ENCODE peak calls at places on chromosomes 4 and X, in nine cellular contexts. One of them, this sample, is unnamed.

GRCh38 chr4:30429813-30430466 is 290.2 kb upstream of the PCDH7 start:
- DNase-seq in retinal pigment epithelial cell: peak; percentile 62
- DNase-seq in fibroblast of mammary gland: peak; percentile 83
- DNase-seq in body of pancreas: no peak
- DNase-seq in fibroblast of lung: peak; percentile 85
- DNase-seq in BE2C: no peak
- DNase-seq in astrocyte of the spinal cord: peak; percentile 89
- DNase-seq in mesothelial cell of epicardium: no peak
- DNase-seq in CD4-positive, alpha-beta T cell: no peak
- DNase-seq in this sample: no peak

GRCh38 chr4:71156616-71157015 is 163.2 kb downstream of the DCK start:
- DNase-seq in retinal pigment epithelial cell: peak; percentile 46
- DNase-seq in fibroblast of mammary gland: no peak
- DNase-seq in body of pancreas: no peak
- DNase-seq in fibroblast of lung: peak; percentile 43
- DNase-seq in BE2C: no peak
- DNase-seq in astrocyte of the spinal cord: no peak
- DNase-seq in mesothelial cell of epicardium: no peak
- DNase-seq in CD4-positive, alpha-beta T cell: no peak
- DNase-seq in this sample: no peak

GRCh38 chr4:149135062-149135461 is 680.6 kb downstream of the IQCM start:
- DNase-seq in retinal pigment epithelial cell: no peak
- DNase-seq in fibroblast of mammary gland: no peak
- DNase-seq in body of pancreas: no peak
- DNase-seq in fibroblast of lung: no peak
- DNase-seq in BE2C: no peak
- DNase-seq in astrocyte of the spinal cord: no peak
- DNase-seq in mesothelial cell of epicardium: no peak
- DNase-seq in CD4-positive, alpha-beta T cell: no peak
- DNase-seq in this sample: no peak

GRCh38 chr4:55272576-55272975 is 73.5 kb upstream of the SRD5A3 start:
- DNase-seq in retinal pigment epithelial cell: peak; percentile 68
- DNase-seq in fibroblast of mammary gland: no peak
- DNase-seq in body of pancreas: no peak
- DNase-seq in fibroblast of lung: no peak
- DNase-seq in BE2C: no peak
- DNase-seq in astrocyte of the spinal cord: no peak
- DNase-seq in mesothelial cell of epicardium: no peak
- DNase-seq in CD4-positive, alpha-beta T cell: no peak
- DNase-seq in this sample: no peak

GRCh38 chrX:71638409-71638808 is 20.1 kb upstream of the CXCR3 start:
- DNase-seq in retinal pigment epithelial cell: no peak
- DNase-seq in fibroblast of mammary gland: no peak
- DNase-seq in body of pancreas: no peak
- DNase-seq in fibroblast of lung: no peak
- DNase-seq in BE2C: no peak
- DNase-seq in astrocyte of the spinal cord: no peak
- DNase-seq in mesothelial cell of epicardium: no peak
- DNase-seq in CD4-positive, alpha-beta T cell: no peak
- DNase-seq in this sample: no peak

GRCh38 chr4:48756689-48757220 is 23.3 kb downstream of the FRYL start:
- DNase-seq in retinal pigment epithelial cell: no peak
- DNase-seq in fibroblast of mammary gland: peak; percentile 22
- DNase-seq in body of pancreas: no peak
- DNase-seq in fibroblast of lung: peak; percentile 44
- DNase-seq in BE2C: no peak
- DNase-seq in astrocyte of the spinal cord: no peak
- DNase-seq in mesothelial cell of epicardium: no peak
- DNase-seq in CD4-positive, alpha-beta T cell: no peak
- DNase-seq in this sample: no peak

GRCh38 chr4:176137626-176138025 is 57.8 kb downstream of the SPATA4 start:
- DNase-seq in retinal pigment epithelial cell: no peak
- DNase-seq in fibroblast of mammary gland: peak; percentile 66
- DNase-seq in body of pancreas: no peak
- DNase-seq in fibroblast of lung: peak; percentile 60
- DNase-seq in BE2C: no peak
- DNase-seq in astrocyte of the spinal cord: peak; percentile 32
- DNase-seq in mesothelial cell of epicardium: no peak
- DNase-seq in CD4-positive, alpha-beta T cell: no peak
- DNase-seq in this sample: no peak

GRCh38 chr4:77845400-77845799 is 17.2 kb upstream of the MRPL1 start:
- DNase-seq in retinal pigment epithelial cell: no peak
- DNase-seq in fibroblast of mammary gland: no peak
- DNase-seq in body of pancreas: no peak
- DNase-seq in fibroblast of lung: no peak
- DNase-seq in BE2C: no peak
- DNase-seq in astrocyte of the spinal cord: peak; percentile 13
- DNase-seq in mesothelial cell of epicardium: no peak
- DNase-seq in CD4-positive, alpha-beta T cell: no peak
- DNase-seq in this sample: no peak

GRCh38 chrX:44675364-44676024 is 132.8 kb upstream of the FUNDC1 start:
- DNase-seq in retinal pigment epithelial cell: peak; percentile 72
- DNase-seq in fibroblast of mammary gland: peak; percentile 97
- DNase-seq in body of pancreas: no peak
- DNase-seq in fibroblast of lung: peak; percentile 96
- DNase-seq in BE2C: peak; percentile 87
- DNase-seq in astrocyte of the spinal cord: peak; percentile 84
- DNase-seq in mesothelial cell of epicardium: peak; percentile 42
- DNase-seq in CD4-positive, alpha-beta T cell: no peak
- DNase-seq in this sample: no peak

GRCh38 chrX:31136144-31136572 is 64.3 kb upstream of the FTHL17 start:
- DNase-seq in retinal pigment epithelial cell: no peak
- DNase-seq in fibroblast of mammary gland: no peak
- DNase-seq in body of pancreas: no peak
- DNase-seq in fibroblast of lung: no peak
- DNase-seq in BE2C: no peak
- DNase-seq in astrocyte of the spinal cord: no peak
- DNase-seq in mesothelial cell of epicardium: no peak
- DNase-seq in CD4-positive, alpha-beta T cell: no peak
- DNase-seq in this sample: peak; percentile 37

GRCh38 chrX:133985164-133986007 is at the start of gene GPC3:
- DNase-seq in retinal pigment epithelial cell: no peak
- DNase-seq in fibroblast of mammary gland: peak; percentile 23
- DNase-seq in body of pancreas: peak; percentile 46
- DNase-seq in fibroblast of lung: peak; percentile 2
- DNase-seq in BE2C: peak; percentile 76
- DNase-seq in astrocyte of the spinal cord: peak; percentile 10
- DNase-seq in mesothelial cell of epicardium: peak; percentile 79
- DNase-seq in CD4-positive, alpha-beta T cell: peak; percentile 45
- DNase-seq in this sample: peak; percentile 44

GRCh38 chrX:22952011-22952410 is 47.7 kb upstream of the DDX53 start:
- DNase-seq in retinal pigment epithelial cell: peak; percentile 14
- DNase-seq in fibroblast of mammary gland: peak; percentile 44
- DNase-seq in body of pancreas: no peak
- DNase-seq in fibroblast of lung: peak; percentile 56
- DNase-seq in BE2C: peak; percentile 39
- DNase-seq in astrocyte of the spinal cord: peak; percentile 54
- DNase-seq in mesothelial cell of epicardium: no peak
- DNase-seq in CD4-positive, alpha-beta T cell: no peak
- DNase-seq in this sample: no peak

GRCh38 chr4:113978105-113978504 is 1.3 kb downstream of the ARSJ start:
- DNase-seq in retinal pigment epithelial cell: no peak
- DNase-seq in fibroblast of mammary gland: no peak
- DNase-seq in body of pancreas: no peak
- DNase-seq in fibroblast of lung: no peak
- DNase-seq in BE2C: no peak
- DNase-seq in astrocyte of the spinal cord: peak; percentile 34
- DNase-seq in mesothelial cell of epicardium: no peak
- DNase-seq in CD4-positive, alpha-beta T cell: no peak
- DNase-seq in this sample: no peak
- TF ChIP-seq CTCF in retinal pigment epithelial cell: no peak
- TF ChIP-seq CTCF in fibroblast of mammary gland: no peak
- TF ChIP-seq CTCF in body of pancreas: no peak
- TF ChIP-seq CTCF in fibroblast of lung: no peak
- TF ChIP-seq CTCF in BE2C: no peak
- TF ChIP-seq CTCF in astrocyte of the spinal cord: no peak
- TF ChIP-seq CTCF in mesothelial cell of epicardium: no peak
- TF ChIP-seq CTCF in CD4-positive, alpha-beta T cell: no peak
- TF ChIP-seq CTCF in this sample: no peak

GRCh38 chr4:8440491-8441311 is at the start of the genes ACOX3 and TRMT44:
- DNase-seq in retinal pigment epithelial cell: peak; percentile 52
- DNase-seq in fibroblast of mammary gland: peak; percentile 89
- DNase-seq in body of pancreas: peak; percentile 95
- DNase-seq in fibroblast of lung: peak; percentile 89
- DNase-seq in BE2C: peak; percentile 88
- DNase-seq in astrocyte of the spinal cord: peak; percentile 95
- DNase-seq in mesothelial cell of epicardium: peak; percentile 99
- DNase-seq in CD4-positive, alpha-beta T cell: peak; percentile 99
- DNase-seq in this sample: peak; percentile 93
- TF ChIP-seq CTCF in retinal pigment epithelial cell: no peak
- TF ChIP-seq CTCF in fibroblast of mammary gland: no peak
- TF ChIP-seq CTCF in body of pancreas: peak; percentile 32
- TF ChIP-seq CTCF in fibroblast of lung: no peak
- TF ChIP-seq CTCF in BE2C: no peak
- TF ChIP-seq CTCF in astrocyte of the spinal cord: no peak
- TF ChIP-seq CTCF in mesothelial cell of epicardium: no peak
- TF ChIP-seq CTCF in CD4-positive, alpha-beta T cell: no peak
- TF ChIP-seq CTCF in this sample: no peak

DNA sequence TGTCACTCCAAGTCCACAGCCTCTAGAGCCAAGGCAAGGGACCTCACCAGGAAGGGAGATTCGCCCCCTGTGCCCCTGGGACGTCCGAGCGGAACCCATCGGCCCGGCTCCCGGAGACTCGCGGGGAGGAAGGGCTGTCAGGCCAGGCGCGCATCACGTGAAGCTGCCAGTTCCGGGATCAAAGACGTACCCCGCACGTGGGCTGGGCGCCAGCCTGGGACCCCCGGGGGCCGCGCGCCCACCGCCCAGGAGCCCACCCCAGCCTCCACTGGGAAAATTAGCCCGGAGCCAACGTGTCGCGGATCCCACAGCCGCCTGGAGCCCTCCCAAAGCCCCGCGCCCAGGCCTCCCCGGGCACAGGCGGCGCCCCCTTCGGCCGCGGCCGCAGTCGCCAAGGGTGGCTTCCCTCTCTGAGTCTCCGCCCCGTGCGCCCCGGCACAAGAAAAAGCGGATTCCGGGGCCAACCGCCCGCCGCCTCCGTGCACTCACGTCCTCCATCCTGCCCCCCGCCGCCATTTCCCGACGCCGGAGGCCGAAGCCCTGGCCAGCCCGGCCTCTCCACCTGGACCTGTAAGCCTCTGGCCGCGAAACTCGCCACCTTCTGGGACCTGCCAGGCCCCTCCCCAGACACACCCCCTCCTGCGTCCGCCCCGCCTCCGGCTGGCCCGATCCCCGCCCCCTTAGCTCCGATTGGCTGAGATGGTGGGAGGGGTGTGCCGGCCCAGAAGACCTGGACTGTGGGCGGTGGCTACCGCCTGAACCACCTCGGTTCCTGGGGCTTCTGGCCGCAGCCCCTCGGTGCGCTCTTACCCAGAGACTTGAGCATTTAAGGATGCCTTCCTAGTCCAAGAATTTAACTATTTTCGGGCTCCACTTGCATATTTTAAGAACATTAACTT is at the start of gene TMEM192:
- DNase-seq in retinal pigment epithelial cell: peak; percentile 78
- DNase-seq in fibroblast of mammary gland: peak; percentile 82
- DNase-seq in body of pancreas: peak; percentile 96
- DNase-seq in fibroblast of lung: peak; percentile 89
- DNase-seq in BE2C: peak; percentile 95
- DNase-seq in astrocyte of the spinal cord: peak; percentile 94
- DNase-seq in mesothelial cell of epicardium: peak; percentile 95
- DNase-seq in CD4-positive, alpha-beta T cell: peak; percentile 93
- DNase-seq in this sample: peak; percentile 97
- TF ChIP-seq CTCF in retinal pigment epithelial cell: no peak
- TF ChIP-seq CTCF in fibroblast of mammary gland: no peak
- TF ChIP-seq CTCF in body of pancreas: peak; percentile 44
- TF ChIP-seq CTCF in fibroblast of lung: peak; percentile 25
- TF ChIP-seq CTCF in BE2C: peak; percentile 39
- TF ChIP-seq CTCF in astrocyte of the spinal cord: peak; percentile 30
- TF ChIP-seq CTCF in mesothelial cell of epicardium: no peak
- TF ChIP-seq CTCF in CD4-positive, alpha-beta T cell: no peak
- TF ChIP-seq CTCF in this sample: peak; percentile 47

GRCh38 chrX:94288325-94288724 is 614.3 kb downstream of the FAM133A start:
- DNase-seq in retinal pigment epithelial cell: no peak
- DNase-seq in fibroblast of mammary gland: no peak
- DNase-seq in body of pancreas: no peak
- DNase-seq in fibroblast of lung: no peak
- DNase-seq in BE2C: no peak
- DNase-seq in astrocyte of the spinal cord: no peak
- DNase-seq in mesothelial cell of epicardium: no peak
- DNase-seq in CD4-positive, alpha-beta T cell: no peak
- DNase-seq in this sample: no peak
- TF ChIP-seq CTCF in retinal pigment epithelial cell: no peak
- TF ChIP-seq CTCF in fibroblast of mammary gland: no peak
- TF ChIP-seq CTCF in body of pancreas: peak; percentile 35
- TF ChIP-seq CTCF in fibroblast of lung: no peak
- TF ChIP-seq CTCF in BE2C: no peak
- TF ChIP-seq CTCF in astrocyte of the spinal cord: no peak
- TF ChIP-seq CTCF in mesothelial cell of epicardium: no peak
- TF ChIP-seq CTCF in CD4-positive, alpha-beta T cell: no peak
- TF ChIP-seq CTCF in this sample: no peak

DNA sequence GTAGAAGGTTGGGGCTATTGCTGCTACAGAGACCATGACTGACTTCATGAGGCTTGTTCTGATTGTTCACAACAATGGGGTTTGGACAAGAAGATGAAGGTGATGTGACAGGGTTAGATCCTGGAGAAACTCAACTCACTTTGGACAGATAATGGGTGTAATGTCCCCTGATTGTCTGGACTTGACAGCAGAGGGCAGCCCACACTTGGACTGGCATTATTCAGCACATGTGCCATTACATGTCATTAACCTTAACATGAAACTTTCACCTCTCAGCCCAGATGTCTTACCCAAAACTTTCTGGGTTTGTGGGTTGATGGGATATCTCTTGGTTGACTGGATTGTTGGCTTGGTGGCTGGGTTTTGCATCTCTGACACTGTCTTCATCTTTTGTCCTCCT is 101.5 kb downstream of the MXRA5 start:
- DNase-seq in retinal pigment epithelial cell: no peak
- DNase-seq in fibroblast of mammary gland: peak; percentile 19
- DNase-seq in body of pancreas: no peak
- DNase-seq in fibroblast of lung: no peak
- DNase-seq in BE2C: no peak
- DNase-seq in astrocyte of the spinal cord: no peak
- DNase-seq in mesothelial cell of epicardium: no peak
- DNase-seq in CD4-positive, alpha-beta T cell: no peak
- DNase-seq in this sample: no peak
- TF ChIP-seq CTCF in retinal pigment epithelial cell: peak; percentile 12
- TF ChIP-seq CTCF in fibroblast of mammary gland: peak; percentile 17
- TF ChIP-seq CTCF in body of pancreas: peak; percentile 26
- TF ChIP-seq CTCF in fibroblast of lung: no peak
- TF ChIP-seq CTCF in BE2C: no peak
- TF ChIP-seq CTCF in astrocyte of the spinal cord: peak; percentile 23
- TF ChIP-seq CTCF in mesothelial cell of epicardium: no peak
- TF ChIP-seq CTCF in CD4-positive, alpha-beta T cell: no peak
- TF ChIP-seq CTCF in this sample: no peak